ENCODE peak calls at places on chromosome 4, in five cellular contexts. L is IMR-90; C is dorsolateral prefrontal cortex; X is AG20443; Y is stimulated activated effector memory CD8-positive, alpha-beta T cell treated with anti-CD3 and anti-CD28 coated beads, Interleukin-12 subunit alpha, Interleukin-12 subunit beta, amount 100 ng/mL, for 72 hours. P is an unnamed sample.
A peak's percentile ranks its signal among the peaks of the same experiment; 100 is the strongest.

GRCh38 chr4:170009291-170009690 is 16.9 kb downstream of the MFAP3L start:
- DNase-seq in L (no peak), X (no peak), Y (no peak), C (no peak), P (no peak)

GRCh38 chr4:126888968-126889367 is 743.8 kb upstream of the INTU start:
- DNase-seq in X (peak; percentile 35), Y (no peak), L (peak; percentile 77), C (no peak), P (no peak)

GRCh38 chr4:169818063-169818679 is 60.4 kb upstream of the HPF1 start:
- DNase-seq in C (no peak), X (no peak), Y (no peak), L (no peak), P (no peak)

GRCh38 chr4:54658321-54659093 is 750 bp downstream of the KIT start:
- DNase-seq in X (peak; percentile 72), C (peak; percentile 65), Y (no peak), L (peak; percentile 36), P (peak; percentile 47)

GRCh38 chr4:39469429-39470077 is 10.7 kb downstream of the LIAS start:
- DNase-seq in L (peak; percentile 87), X (peak; percentile 59), Y (no peak), C (no peak), P (no peak)

GRCh38 chr4:68905598-68906237 is 45.9 kb downstream of the UGT2A3 start:
- DNase-seq in L (no peak), C (no peak), Y (no peak), X (no peak), P (no peak)

GRCh38 chr4:8267077-8267476 is 2.5 kb upstream of the HTRA3 start:
- DNase-seq in L (peak; percentile 33), X (peak; percentile 78), Y (no peak), C (no peak), P (peak; percentile 73)

GRCh38 chr4:92994727-92995126 is 691.0 kb downstream of the GRID2 start:
- DNase-seq in C (no peak), X (no peak), L (no peak), Y (no peak), P (no peak)

P was measured in left lung.